ENCODE peak calls at places on chromosomes 16 and 17, in six cellular contexts. One of them, this sample, is unnamed.
A peak's percentile ranks its signal among the peaks of the same experiment; 100 is the strongest.

GRCh38 chr17:78132086-78132676 is 1.6 kb downstream of the TMC8 start:
- DNase-seq in heart right ventricle: no peak
- DNase-seq in cardiac muscle cell: no peak
- DNase-seq in psoas muscle: peak; percentile 63
- DNase-seq in testis: no peak
- DNase-seq in body of pancreas: peak; percentile 46
- DNase-seq in this sample: no peak

GRCh38 chr16:80667258-80667560 is 126.4 kb downstream of the DYNLRB2 start:
- DNase-seq in heart right ventricle: no peak
- DNase-seq in cardiac muscle cell: no peak
- DNase-seq in psoas muscle: no peak
- DNase-seq in testis: no peak
- DNase-seq in body of pancreas: no peak
- DNase-seq in this sample: no peak

GRCh38 chr16:20181386-20181785 is 107.7 kb upstream of the GPR139 start:
- DNase-seq in heart right ventricle: no peak
- DNase-seq in cardiac muscle cell: no peak
- DNase-seq in psoas muscle: no peak
- DNase-seq in testis: no peak
- DNase-seq in body of pancreas: no peak
- DNase-seq in this sample: no peak

GRCh38 chr17:5560361-5560988 is 23.8 kb downstream of the NLRP1 start:
- DNase-seq in heart right ventricle: no peak
- DNase-seq in cardiac muscle cell: no peak
- DNase-seq in psoas muscle: no peak
- DNase-seq in testis: no peak
- DNase-seq in body of pancreas: no peak
- DNase-seq in this sample: no peak

GRCh38 chr16:79757163-79757562 is 156.6 kb upstream of the MAF start:
- DNase-seq in heart right ventricle: no peak
- DNase-seq in cardiac muscle cell: no peak
- DNase-seq in psoas muscle: no peak
- DNase-seq in testis: no peak
- DNase-seq in body of pancreas: no peak
- DNase-seq in this sample: no peak

GRCh38 chr17:50632637-50633036 is 2.0 kb upstream of the ABCC3 start:
- DNase-seq in heart right ventricle: no peak
- DNase-seq in cardiac muscle cell: no peak
- DNase-seq in psoas muscle: no peak
- DNase-seq in testis: no peak
- DNase-seq in body of pancreas: no peak
- DNase-seq in this sample: no peak

GRCh38 chr17:29840884-29841283 is 89.1 kb downstream of the SSH2 start:
- DNase-seq in heart right ventricle: no peak
- DNase-seq in cardiac muscle cell: no peak
- DNase-seq in psoas muscle: no peak
- DNase-seq in testis: no peak
- DNase-seq in body of pancreas: no peak
- DNase-seq in this sample: no peak

GRCh38 chr17:56592487-56593072 is 919 bp upstream of the NOG start:
- DNase-seq in heart right ventricle: peak; percentile 46
- DNase-seq in cardiac muscle cell: peak; percentile 49
- DNase-seq in psoas muscle: peak; percentile 79
- DNase-seq in testis: peak; percentile 68
- DNase-seq in body of pancreas: peak; percentile 35
- DNase-seq in this sample: peak; percentile 67

GRCh38 chr16:83300326-83300725 is 507.5 kb upstream of the HSBP1 start:
- DNase-seq in heart right ventricle: no peak
- DNase-seq in cardiac muscle cell: no peak
- DNase-seq in psoas muscle: no peak
- DNase-seq in testis: no peak
- DNase-seq in body of pancreas: no peak
- DNase-seq in this sample: peak; percentile 10

GRCh38 chr16:50466170-50466569 is 82.0 kb upstream of the NKD1 start:
- DNase-seq in heart right ventricle: no peak
- DNase-seq in cardiac muscle cell: no peak
- DNase-seq in psoas muscle: no peak
- DNase-seq in testis: no peak
- DNase-seq in body of pancreas: no peak
- DNase-seq in this sample: no peak

GRCh38 chr16:23535901-23536300 is 21.2 kb downstream of the EARS2 start:
- DNase-seq in heart right ventricle: no peak
- DNase-seq in cardiac muscle cell: no peak
- DNase-seq in psoas muscle: no peak
- DNase-seq in testis: no peak
- DNase-seq in body of pancreas: no peak
- DNase-seq in this sample: no peak

GRCh38 chr16:16940351-16940750 is 530.4 kb downstream of the XYLT1 start:
- DNase-seq in heart right ventricle: no peak
- DNase-seq in cardiac muscle cell: no peak
- DNase-seq in psoas muscle: no peak
- DNase-seq in testis: peak; percentile 32
- DNase-seq in body of pancreas: no peak
- DNase-seq in this sample: no peak

GRCh38 chr17:4678448-4679026 is 25.4 kb downstream of the PELP1 start:
- DNase-seq in heart right ventricle: no peak
- DNase-seq in cardiac muscle cell: peak; percentile 66
- DNase-seq in psoas muscle: no peak
- DNase-seq in testis: no peak
- DNase-seq in body of pancreas: peak; percentile 8
- DNase-seq in this sample: no peak

GRCh38 chr17:77644181-77644972 is 314.1 kb upstream of the TNRC6C start:
- DNase-seq in heart right ventricle: no peak
- DNase-seq in cardiac muscle cell: no peak
- DNase-seq in psoas muscle: no peak
- DNase-seq in testis: no peak
- DNase-seq in body of pancreas: no peak
- DNase-seq in this sample: no peak

GRCh38 chr16:54285414-54286066 is 1.0 kb downstream of the IRX3 start:
- DNase-seq in heart right ventricle: peak; percentile 27
- DNase-seq in cardiac muscle cell: peak; percentile 50
- DNase-seq in psoas muscle: peak; percentile 69
- DNase-seq in testis: no peak
- DNase-seq in body of pancreas: no peak
- DNase-seq in this sample: no peak

GRCh38 chr17:5780476-5780875 is 196.2 kb upstream of the NLRP1 start:
- DNase-seq in heart right ventricle: no peak
- DNase-seq in cardiac muscle cell: peak; percentile 39
- DNase-seq in psoas muscle: no peak
- DNase-seq in testis: no peak
- DNase-seq in body of pancreas: no peak
- DNase-seq in this sample: no peak

GRCh38 chr16:68235105-68235881 is 634 bp downstream of the ESRP2 start:
- DNase-seq in heart right ventricle: no peak
- DNase-seq in cardiac muscle cell: no peak
- DNase-seq in psoas muscle: peak; percentile 58
- DNase-seq in testis: no peak
- DNase-seq in body of pancreas: peak; percentile 80
- DNase-seq in this sample: no peak

GRCh38 chr17:22266231-22266630 is 573.9 kb downstream of the KCNJ18 start:
- DNase-seq in heart right ventricle: no peak
- DNase-seq in cardiac muscle cell: no peak
- DNase-seq in psoas muscle: no peak
- DNase-seq in testis: peak; percentile 60
- DNase-seq in body of pancreas: no peak
- DNase-seq in this sample: peak; percentile 74

GRCh38 chr17:58312824-58313223 is 15.8 kb downstream of the TSPOAP1 start:
- DNase-seq in heart right ventricle: no peak
- DNase-seq in cardiac muscle cell: no peak
- DNase-seq in psoas muscle: no peak
- DNase-seq in testis: no peak
- DNase-seq in body of pancreas: no peak
- DNase-seq in this sample: no peak
- TF ChIP-seq CTCF in heart right ventricle: no peak
- TF ChIP-seq CTCF in cardiac muscle cell: no peak
- TF ChIP-seq CTCF in psoas muscle: no peak
- TF ChIP-seq CTCF in testis: no peak
- TF ChIP-seq CTCF in body of pancreas: no peak
- TF ChIP-seq CTCF in this sample: peak; percentile 13

GRCh38 chr16:75063549-75064082 is 53.0 kb downstream of the LDHD start:
- DNase-seq in heart right ventricle: no peak
- DNase-seq in cardiac muscle cell: no peak
- DNase-seq in psoas muscle: no peak
- DNase-seq in testis: no peak
- DNase-seq in body of pancreas: no peak
- DNase-seq in this sample: no peak
- H3K4me1 ChIP-seq in heart right ventricle: peaks cover 36% of the 10 kb centered on the region
- H3K4me1 ChIP-seq in cardiac muscle cell: peaks cover 11% of the 10 kb centered on the region
- H3K4me1 ChIP-seq in psoas muscle: peaks cover 46% of the 10 kb centered on the region
- H3K4me1 ChIP-seq in testis: peaks cover 30% of the 10 kb centered on the region
- H3K4me1 ChIP-seq in body of pancreas: peaks cover 14% of the 10 kb centered on the region
- H3K4me1 ChIP-seq in this sample: no peaks in the 10 kb centered on the region

GRCh38 chr16:57645691-57646387 is 17.4 kb downstream of the ADGRG1 start:
- DNase-seq in heart right ventricle: peak; percentile 85
- DNase-seq in cardiac muscle cell: peak; percentile 63
- DNase-seq in psoas muscle: peak; percentile 76
- DNase-seq in testis: no peak
- DNase-seq in body of pancreas: no peak
- DNase-seq in this sample: peak; percentile 32
- TF ChIP-seq CTCF in heart right ventricle: no peak
- TF ChIP-seq CTCF in cardiac muscle cell: no peak
- TF ChIP-seq CTCF in psoas muscle: no peak
- TF ChIP-seq CTCF in testis: no peak
- TF ChIP-seq CTCF in body of pancreas: no peak
- TF ChIP-seq CTCF in this sample: no peak

GRCh38 chr17:17118399-17118798 is 76.1 kb downstream of the MPRIP start:
- DNase-seq in heart right ventricle: no peak
- DNase-seq in cardiac muscle cell: no peak
- DNase-seq in psoas muscle: peak; percentile 17
- DNase-seq in testis: no peak
- DNase-seq in body of pancreas: no peak
- DNase-seq in this sample: no peak
- H3K4me1 ChIP-seq in heart right ventricle: peaks cover 87% of the 10 kb centered on the region
- H3K4me1 ChIP-seq in cardiac muscle cell: peaks cover 9% of the 10 kb centered on the region
- H3K4me1 ChIP-seq in psoas muscle: peaks cover 86% of the 10 kb centered on the region
- H3K4me1 ChIP-seq in testis: peaks cover 54% of the 10 kb centered on the region
- H3K4me1 ChIP-seq in body of pancreas: peaks cover 56% of the 10 kb centered on the region
- H3K4me1 ChIP-seq in this sample: no peaks in the 10 kb centered on the region

GRCh38 chr17:61794792-61795191 is 68.5 kb downstream of the BRIP1 start:
- DNase-seq in heart right ventricle: no peak
- DNase-seq in cardiac muscle cell: no peak
- DNase-seq in psoas muscle: no peak
- DNase-seq in testis: no peak
- DNase-seq in body of pancreas: no peak
- DNase-seq in this sample: no peak
- TF ChIP-seq CTCF in heart right ventricle: no peak
- TF ChIP-seq CTCF in cardiac muscle cell: no peak
- TF ChIP-seq CTCF in psoas muscle: no peak
- TF ChIP-seq CTCF in testis: no peak
- TF ChIP-seq CTCF in body of pancreas: no peak
- TF ChIP-seq CTCF in this sample: no peak

GRCh38 chr17:82529914-82530300 is 10.4 kb downstream of the FOXK2 start:
- DNase-seq in heart right ventricle: no peak
- DNase-seq in cardiac muscle cell: no peak
- DNase-seq in psoas muscle: no peak
- DNase-seq in testis: no peak
- DNase-seq in body of pancreas: no peak
- DNase-seq in this sample: no peak

GRCh38 chr17:82528484-82529265 is 9.1 kb downstream of the FOXK2 start:
- DNase-seq in heart right ventricle: peak; percentile 70
- DNase-seq in cardiac muscle cell: peak; percentile 12
- DNase-seq in psoas muscle: peak; percentile 84
- DNase-seq in testis: peak; percentile 87
- DNase-seq in body of pancreas: peak; percentile 67
- DNase-seq in this sample: peak; percentile 76

GRCh38 chr17:82524540-82524939 is 5.0 kb downstream of the FOXK2 start:
- DNase-seq in heart right ventricle: no peak
- DNase-seq in cardiac muscle cell: no peak
- DNase-seq in psoas muscle: no peak
- DNase-seq in testis: no peak
- DNase-seq in body of pancreas: no peak
- DNase-seq in this sample: peak; percentile 51

GRCh38 chr17:82525712-82526111 is 6.2 kb downstream of the FOXK2 start:
- DNase-seq in heart right ventricle: no peak
- DNase-seq in cardiac muscle cell: no peak
- DNase-seq in psoas muscle: no peak
- DNase-seq in testis: no peak
- DNase-seq in body of pancreas: no peak
- DNase-seq in this sample: no peak

GRCh38 chr17:82527893-82528292 is 8.4 kb downstream of the FOXK2 start:
- DNase-seq in heart right ventricle: no peak
- DNase-seq in cardiac muscle cell: no peak
- DNase-seq in psoas muscle: no peak
- DNase-seq in testis: peak; percentile 53
- DNase-seq in body of pancreas: no peak
- DNase-seq in this sample: no peak
- H3K4me1 ChIP-seq in heart right ventricle: peaks cover 68% of the 10 kb centered on the region
- H3K4me1 ChIP-seq in cardiac muscle cell: peaks cover 30% of the 10 kb centered on the region
- H3K4me1 ChIP-seq in psoas muscle: peaks cover 78% of the 10 kb centered on the region
- H3K4me1 ChIP-seq in testis: peaks cover 54% of the 10 kb centered on the region
- H3K4me1 ChIP-seq in body of pancreas: peaks cover 64% of the 10 kb centered on the region
- H3K4me1 ChIP-seq in this sample: peaks cover 10% of the 10 kb centered on the region

GRCh38 chr17:49365667-49366066 is 3.6 kb upstream of the ZNF652 start:
- DNase-seq in heart right ventricle: peak; percentile 8
- DNase-seq in cardiac muscle cell: no peak
- DNase-seq in psoas muscle: no peak
- DNase-seq in testis: peak; percentile 71
- DNase-seq in body of pancreas: peak; percentile 13
- DNase-seq in this sample: peak; percentile 52
- TF ChIP-seq CTCF in heart right ventricle: peak; percentile 14
- TF ChIP-seq CTCF in cardiac muscle cell: no peak
- TF ChIP-seq CTCF in psoas muscle: no peak
- TF ChIP-seq CTCF in testis: no peak
- TF ChIP-seq CTCF in body of pancreas: no peak
- TF ChIP-seq CTCF in this sample: peak; percentile 50

GRCh38 chr17:967122-967521 is 12.5 kb downstream of the NXN start:
- DNase-seq in heart right ventricle: no peak
- DNase-seq in cardiac muscle cell: no peak
- DNase-seq in psoas muscle: no peak
- DNase-seq in testis: no peak
- DNase-seq in body of pancreas: no peak
- DNase-seq in this sample: no peak
- H3K4me1 ChIP-seq in heart right ventricle: no peaks in the 10 kb centered on the region
- H3K4me1 ChIP-seq in cardiac muscle cell: peaks cover 59% of the 10 kb centered on the region
- H3K4me1 ChIP-seq in psoas muscle: peaks cover 33% of the 10 kb centered on the region
- H3K4me1 ChIP-seq in testis: no peaks in the 10 kb centered on the region
- H3K4me1 ChIP-seq in body of pancreas: no peaks in the 10 kb centered on the region
- H3K4me1 ChIP-seq in this sample: no peaks in the 10 kb centered on the region

GRCh38 chr16:11780988-11781680 is 15.9 kb downstream of the ZC3H7A start:
- DNase-seq in heart right ventricle: no peak
- DNase-seq in cardiac muscle cell: peak; percentile 59
- DNase-seq in psoas muscle: no peak
- DNase-seq in testis: no peak
- DNase-seq in body of pancreas: no peak
- DNase-seq in this sample: peak; percentile 44

GRCh38 chr16:11788914-11789313 is 8.1 kb downstream of the ZC3H7A start:
- DNase-seq in heart right ventricle: no peak
- DNase-seq in cardiac muscle cell: no peak
- DNase-seq in psoas muscle: no peak
- DNase-seq in testis: no peak
- DNase-seq in body of pancreas: no peak
- DNase-seq in this sample: no peak

GRCh38 chr16:11783319-11784047 is 13.6 kb downstream of the ZC3H7A start:
- DNase-seq in heart right ventricle: no peak
- DNase-seq in cardiac muscle cell: peak; percentile 67
- DNase-seq in psoas muscle: no peak
- DNase-seq in testis: no peak
- DNase-seq in body of pancreas: no peak
- DNase-seq in this sample: no peak

GRCh38 chr16:11781773-11782172 is 15.3 kb downstream of the ZC3H7A start:
- DNase-seq in heart right ventricle: no peak
- DNase-seq in cardiac muscle cell: no peak
- DNase-seq in psoas muscle: no peak
- DNase-seq in testis: no peak
- DNase-seq in body of pancreas: no peak
- DNase-seq in this sample: peak; percentile 38

GRCh38 chr16:11784048-11784780 is 12.8 kb downstream of the ZC3H7A start:
- DNase-seq in heart right ventricle: no peak
- DNase-seq in cardiac muscle cell: no peak
- DNase-seq in psoas muscle: no peak
- DNase-seq in testis: no peak
- DNase-seq in body of pancreas: no peak
- DNase-seq in this sample: no peak
- TF ChIP-seq CTCF in heart right ventricle: no peak
- TF ChIP-seq CTCF in cardiac muscle cell: no peak
- TF ChIP-seq CTCF in psoas muscle: no peak
- TF ChIP-seq CTCF in testis: no peak
- TF ChIP-seq CTCF in body of pancreas: no peak
- TF ChIP-seq CTCF in this sample: no peak